ENCODE peak calls at places on chromosomes 11 and 22, in eight cellular contexts. L, V, B, Z, X, R, E and F are unnamed samples. For H3K9me3, the result is how much of the 10 kb centered on the place peaks cover.

GRCh38 chr22:39859903-39860588 is 33.5 kb downstream of the ENTHD1 start:
- DNase-seq in L (no peak), V (no peak), B (no peak), Z (no peak), X (no peak), R (no peak), E (no peak), F (no peak)

GRCh38 chr11:119417726-119418540 is 5.0 kb downstream of the THY1 start:
- DNase-seq in L (no peak), V (no peak), B (no peak), Z (no peak), X (no peak), R (no peak), E (peak), F (no peak)

GRCh38 chr11:59756845-59757244 is 1.7 kb downstream of the STX3 start:
- DNase-seq in L (peak), V (no peak), B (no peak), Z (peak), X (no peak), R (peak), E (no peak), F (peak)

GRCh38 chr11:126925321-126926093 is 75.1 kb downstream of the KIRREL3 start:
- DNase-seq in L (no peak), V (no peak), B (no peak), Z (no peak), X (no peak), R (no peak), E (no peak), F (no peak)

GRCh38 chr11:35974878-35975578 is 31.2 kb downstream of the LDLRAD3 start:
- DNase-seq in L (no peak), V (no peak), B (no peak), Z (no peak), X (no peak), R (no peak), E (no peak), F (no peak)

GRCh38 chr22:22959147-22959827 is 71.7 kb downstream of the IGLL5 start:
- DNase-seq in L (peak), V (peak), B (peak), Z (peak), X (peak), R (peak), E (peak), F (peak)

GRCh38 chr11:59560290-59560701 is 49.0 kb downstream of the OR4D9 start:
- DNase-seq in L (peak), V (peak), B (peak), Z (peak), X (peak), R (peak), E (no peak), F (peak)

GRCh38 chr22:24090581-24090980 is 79.5 kb downstream of the CABIN1 start:
- DNase-seq in L (no peak), V (no peak), B (no peak), Z (no peak), X (no peak), R (peak), E (no peak), F (no peak)

GRCh38 chr11:125496465-125496817 is 376 bp upstream of the FEZ1 start:
- DNase-seq in L (no peak), V (no peak), B (no peak), Z (no peak), X (no peak), R (no peak), E (no peak), F (no peak)

GRCh38 chr22:38203090-38203810 is 1.5 kb downstream of the MAFF start:
- DNase-seq in L (peak), V (peak), B (peak), Z (no peak), X (peak), R (peak), E (no peak), F (peak)

GRCh38 chr11:129287920-129288319 is 87.7 kb upstream of the BARX2 start:
- DNase-seq in L (no peak), V (no peak), B (no peak), Z (no peak), X (no peak), R (no peak), E (no peak), F (no peak)

GRCh38 chr22:38027487-38027886 is 29.7 kb upstream of the PICK1 start:
- DNase-seq in L (no peak), V (no peak), B (no peak), Z (no peak), X (no peak), R (no peak), E (no peak), F (no peak)

GRCh38 chr11:57324154-57324885 is 432 bp downstream of the TNKS1BP1 start:
- DNase-seq in L (peak), V (no peak), B (no peak), Z (no peak), X (peak), R (peak), E (no peak), F (no peak)

GRCh38 chr11:57597461-57597892 is at the start of gene SERPING1:
- DNase-seq in L (peak), V (no peak), B (no peak), Z (no peak), X (no peak), R (peak), E (no peak), F (no peak)

GRCh38 chr11:128694618-128695481 is 978 bp downstream of the FLI1 start:
- DNase-seq in L (no peak), V (no peak), B (no peak), Z (no peak), X (no peak), R (peak), E (no peak), F (no peak)

GRCh38 chr22:46062971-46063631 is 86.1 kb upstream of the WNT7B start:
- DNase-seq in L (peak), V (no peak), B (no peak), Z (no peak), X (no peak), R (peak), E (no peak), F (no peak)

GRCh38 chr22:23829845-23830372 is 8.9 kb downstream of the DERL3 start:
- DNase-seq in L (no peak), V (no peak), B (no peak), Z (no peak), X (no peak), R (peak), E (peak), F (no peak)

GRCh38 chr22:32619614-32620426 is 145.2 kb downstream of the FBXO7 start:
- DNase-seq in L (peak), V (peak), B (no peak), Z (no peak), X (no peak), R (peak), E (no peak), F (no peak)

GRCh38 chr11:11481371-11481770 is 128.3 kb upstream of the CSNK2A3 start:
- DNase-seq in L (no peak), V (no peak), B (no peak), Z (no peak), X (no peak), R (no peak), E (no peak), F (no peak)

GRCh38 chr11:19499999-19500398 is 212.6 kb upstream of the NAV2 start:
- DNase-seq in L (no peak), V (no peak), B (no peak), Z (no peak), X (no peak), R (no peak), E (no peak), F (no peak)

GRCh38 chr11:124899376-124900145 is 1.9 kb upstream of the ROBO4 start:
- DNase-seq in L (no peak), V (no peak), B (no peak), Z (no peak), X (peak), R (no peak), E (no peak), F (no peak)

GRCh38 chr11:94558932-94559331 is 8.2 kb upstream of the PIWIL4 start:
- DNase-seq in L (no peak), V (no peak), B (no peak), Z (no peak), X (no peak), R (no peak), E (no peak), F (no peak)

GRCh38 chr22:45911601-45912271 is 65.2 kb downstream of the WNT7B start:
- DNase-seq in L (peak), V (peak), B (no peak), Z (no peak), X (no peak), R (no peak), E (no peak), F (no peak)

GRCh38 chr11:77027275-77027674 is 6.9 kb upstream of the B3GNT6 start:
- DNase-seq in L (no peak), V (no peak), B (no peak), Z (no peak), X (no peak), R (no peak), E (no peak), F (peak)

GRCh38 chr11:44018127-44018521 is 29.7 kb upstream of the ACCSL start:
- DNase-seq in L (no peak), V (no peak), B (no peak), Z (no peak), X (no peak), R (peak), E (no peak), F (no peak)

GRCh38 chr11:134364261-134364660 is 32.5 kb downstream of the GLB1L2 start:
- DNase-seq in L (no peak), V (no peak), B (no peak), Z (no peak), X (no peak), R (peak), E (no peak), F (no peak)

GRCh38 chr11:15034687-15035267 is 38.6 kb upstream of the CALCB start:
- DNase-seq in L (no peak), V (no peak), B (no peak), Z (no peak), X (no peak), R (no peak), E (no peak), F (no peak)

GRCh38 chr11:43922974-43923326 is 19.5 kb upstream of the C11orf96 start:
- DNase-seq in L (no peak), V (no peak), B (no peak), Z (no peak), X (no peak), R (no peak), E (no peak), F (no peak)

GRCh38 chr11:65243773-65244172 is 18.0 kb upstream of the POLA2 start:
- DNase-seq in L (no peak), V (no peak), B (no peak), Z (no peak), X (no peak), R (no peak), E (no peak), F (no peak)

GRCh38 chr22:22938672-22939536 is 51.3 kb downstream of the IGLL5 start:
- DNase-seq in L (no peak), V (no peak), B (no peak), Z (no peak), X (no peak), R (no peak), E (no peak), F (no peak)

GRCh38 chr11:95972055-95972454 is 48.1 kb upstream of the MTMR2 start:
- DNase-seq in L (no peak), V (no peak), B (no peak), Z (no peak), X (no peak), R (no peak), E (no peak), F (no peak)

GRCh38 chr22:11627798-11628650 is 3900.0 kb upstream of the OR11H1 start:
- DNase-seq in L (no peak), V (no peak), B (no peak), Z (no peak), X (no peak), R (no peak), E (no peak), F (no peak)

GRCh38 chr11:69278091-69278867 is 15.7 kb upstream of the MYEOV start:
- DNase-seq in L (peak), V (no peak), B (no peak), Z (no peak), X (no peak), R (no peak), E (no peak), F (peak)

GRCh38 chr11:133898770-133899115 is 53.4 kb upstream of the SPATA19 start:
- DNase-seq in L (no peak), V (no peak), B (no peak), Z (no peak), X (no peak), R (peak), E (no peak), F (no peak)

GRCh38 chr11:112087212-112087611 is 539 bp downstream of the SDHD start:
- DNase-seq in L (no peak), V (no peak), B (no peak), Z (no peak), X (no peak), R (no peak), E (no peak), F (no peak)

GRCh38 chr22:26068571-26068970 is 100.7 kb upstream of the SEZ6L start:
- DNase-seq in L (no peak), V (no peak), B (no peak), Z (no peak), X (no peak), R (no peak), E (no peak), F (no peak)

GRCh38 chr22:26064048-26064447 is 105.2 kb upstream of the SEZ6L start:
- DNase-seq in L (no peak), V (no peak), B (no peak), Z (no peak), X (no peak), R (no peak), E (no peak), F (no peak)

GRCh38 chr22:26066534-26066933 is 102.7 kb upstream of the SEZ6L start:
- DNase-seq in L (no peak), V (no peak), B (no peak), Z (no peak), X (no peak), R (no peak), E (no peak), F (no peak)

GRCh38 chr22:26065847-26066246 is 103.4 kb upstream of the SEZ6L start:
- DNase-seq in L (no peak), V (no peak), B (no peak), Z (no peak), X (no peak), R (no peak), E (no peak), F (no peak)
- H3K27ac ChIP-seq in L (no peak), V (no peak), B (no peak), Z (no peak), X (no peak), R (no peak), E (no peak), F (no peak)

GRCh38 chr22:41844036-41844435 is 11.1 kb downstream of the SREBF2 start:
- DNase-seq in L (no peak), V (no peak), B (no peak), Z (no peak), X (no peak), R (no peak), E (no peak), F (no peak)
- H3K9me3 ChIP-seq in L (under half), V (under half), B (under half), Z (under half), X (under half), R (under half), E (under half), F (under half)

GRCh38 chr11:131908316-131908715 is 537.9 kb downstream of the NTM start:
- DNase-seq in L (no peak), V (no peak), B (no peak), Z (no peak), X (no peak), R (no peak), E (no peak), F (no peak)

GRCh38 chr11:131913267-131913666 is 542.9 kb downstream of the NTM start:
- DNase-seq in L (no peak), V (no peak), B (no peak), Z (no peak), X (no peak), R (no peak), E (no peak), F (no peak)

GRCh38 chr11:131909426-131910200 is 539.2 kb downstream of the NTM start:
- DNase-seq in L (no peak), V (no peak), B (no peak), Z (no peak), X (no peak), R (no peak), E (no peak), F (no peak)

GRCh38 chr11:131912127-131912526 is 541.7 kb downstream of the NTM start:
- DNase-seq in L (no peak), V (no peak), B (no peak), Z (no peak), X (no peak), R (no peak), E (no peak), F (no peak)

DNA sequence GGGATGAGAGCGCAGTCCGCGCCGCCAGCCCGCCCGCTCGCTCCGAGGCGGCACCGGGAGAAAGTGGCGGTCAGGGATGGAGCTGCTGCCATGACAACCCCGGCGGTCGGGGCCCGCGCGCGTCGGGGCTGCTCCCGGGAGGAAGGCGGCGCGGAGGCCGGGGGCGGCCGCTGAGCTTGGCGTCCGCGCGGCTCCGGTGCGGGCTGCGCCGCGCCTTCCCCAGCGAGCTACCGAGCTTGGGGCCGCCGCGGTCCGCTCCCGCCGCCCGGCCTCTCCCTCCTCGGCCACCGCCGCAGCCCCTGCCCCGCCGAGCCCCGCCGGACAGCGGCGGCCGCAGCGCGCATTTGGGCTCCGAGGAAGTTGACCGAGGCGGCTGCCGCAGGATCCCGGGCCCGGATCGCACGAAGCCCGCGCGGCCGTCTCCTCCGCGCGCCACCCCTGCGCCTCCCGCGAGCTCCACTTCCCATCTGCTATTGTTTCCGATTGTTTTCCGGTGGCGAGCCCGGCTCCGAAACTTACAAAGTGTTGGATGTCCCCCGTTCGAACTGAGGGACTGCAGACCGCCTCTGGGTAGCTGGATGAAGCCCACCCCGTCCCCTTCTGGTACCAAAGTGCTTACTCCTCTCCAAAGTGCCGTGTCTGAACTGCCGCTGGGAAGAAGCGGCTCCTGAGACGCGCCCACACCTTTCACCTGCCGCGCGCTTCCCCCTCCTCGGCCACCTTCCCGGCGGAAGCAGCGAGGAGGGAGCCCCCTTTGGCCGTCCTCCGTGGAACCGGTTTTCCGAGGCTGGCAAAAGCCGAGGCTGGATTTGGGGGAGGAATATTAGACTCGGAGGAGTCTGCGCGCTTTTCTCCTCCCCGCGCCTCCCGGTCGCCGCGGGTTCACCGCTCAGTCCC is 540.3 kb downstream of the NTM start:
- DNase-seq in L (no peak), V (no peak), B (no peak), Z (no peak), X (peak), R (no peak), E (no peak), F (no peak)
- H3K27ac ChIP-seq in L (no peak), V (no peak), B (no peak), Z (no peak), X (peak), R (peak), E (peak), F (no peak)

DNA sequence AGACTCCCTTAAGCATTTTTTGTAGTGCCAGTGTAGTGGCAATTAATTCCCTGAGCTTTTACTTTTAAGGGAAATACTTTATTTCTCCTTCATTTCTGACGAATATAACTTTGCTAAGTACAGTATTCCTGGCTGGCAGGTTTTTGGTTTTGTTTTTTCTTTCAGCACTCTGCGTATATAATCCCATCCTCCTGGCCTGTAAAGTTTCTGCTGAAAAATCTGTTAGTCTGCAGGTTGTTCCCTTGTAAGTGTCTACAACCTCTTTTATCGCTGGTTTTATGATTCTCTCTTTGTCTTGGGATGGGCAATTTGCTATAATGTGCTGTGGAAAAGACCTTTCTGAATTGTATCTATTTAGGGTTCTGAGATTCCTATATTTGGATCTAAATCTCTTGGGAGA is 56.0 kb downstream of the KCNQ1OT1 start:
- DNase-seq in L (no peak), V (no peak), B (no peak), Z (no peak), X (no peak), R (no peak), E (no peak), F (no peak)
- H3K9me3 ChIP-seq in L (half or more), V (half or more), B (under half), Z (under half), X (under half), R (under half), E (under half), F (under half)

GRCh38 chr11:62592989-62593421 is 1.7 kb upstream of the TUT1 start:
- DNase-seq in L (no peak), V (no peak), B (no peak), Z (no peak), X (no peak), R (no peak), E (no peak), F (no peak)
- H3K27ac ChIP-seq in L (no peak), V (peak), B (peak), Z (peak), X (peak), R (peak), E (peak), F (peak)